ENCODE peak calls at places on chromosomes 16 and 17, in five cellular contexts. One of them, this sample, is unnamed.

GRCh38 chr17:62627219-62627903 is at the start of gene MRC2:
- DNase-seq in naive thymus-derived CD8-positive, alpha-beta T cell: peak; percentile 64
- DNase-seq in NCI-H2081: no peak
- DNase-seq in caudate nucleus: peak; percentile 40
- DNase-seq in EL: peak; percentile 83
- DNase-seq in this sample: peak; percentile 62

GRCh38 chr17:9021985-9022552 is 759 bp downstream of the NTN1 start:
- DNase-seq in naive thymus-derived CD8-positive, alpha-beta T cell: no peak
- DNase-seq in NCI-H2081: no peak
- DNase-seq in caudate nucleus: no peak
- DNase-seq in EL: peak; percentile 24
- DNase-seq in this sample: peak; percentile 8

GRCh38 chr16:68520649-68521086 is 18.4 kb upstream of the ZFP90 start:
- DNase-seq in naive thymus-derived CD8-positive, alpha-beta T cell: peak; percentile 96
- DNase-seq in NCI-H2081: peak; percentile 90
- DNase-seq in caudate nucleus: peak; percentile 87
- DNase-seq in EL: peak; percentile 73
- DNase-seq in this sample: peak; percentile 95

GRCh38 chr17:8019665-8020064 is 17.2 kb downstream of the GUCY2D start:
- DNase-seq in naive thymus-derived CD8-positive, alpha-beta T cell: no peak
- DNase-seq in NCI-H2081: no peak
- DNase-seq in caudate nucleus: no peak
- DNase-seq in EL: no peak
- DNase-seq in this sample: peak; percentile 48

GRCh38 chr17:7634384-7634783 is 4.4 kb downstream of the SHBG start:
- DNase-seq in naive thymus-derived CD8-positive, alpha-beta T cell: no peak
- DNase-seq in NCI-H2081: no peak
- DNase-seq in caudate nucleus: peak; percentile 56
- DNase-seq in EL: peak; percentile 56
- DNase-seq in this sample: peak; percentile 49

GRCh38 chr17:11240041-11240801 is 792 bp upstream of the SHISA6 start:
- DNase-seq in naive thymus-derived CD8-positive, alpha-beta T cell: no peak
- DNase-seq in NCI-H2081: no peak
- DNase-seq in caudate nucleus: peak; percentile 8
- DNase-seq in EL: no peak
- DNase-seq in this sample: no peak

GRCh38 chr17:28470266-28471126 is 2.9 kb upstream of the SLC13A2 start:
- DNase-seq in naive thymus-derived CD8-positive, alpha-beta T cell: no peak
- DNase-seq in NCI-H2081: no peak
- DNase-seq in caudate nucleus: no peak
- DNase-seq in EL: no peak
- DNase-seq in this sample: no peak

GRCh38 chr16:84281077-84281476 is 13.6 kb upstream of the WFDC1 start:
- DNase-seq in naive thymus-derived CD8-positive, alpha-beta T cell: no peak
- DNase-seq in NCI-H2081: peak; percentile 2
- DNase-seq in caudate nucleus: no peak
- DNase-seq in EL: peak; percentile 23
- DNase-seq in this sample: no peak

GRCh38 chr16:67525176-67525860 is 3.3 kb upstream of the RIPOR1 start:
- DNase-seq in naive thymus-derived CD8-positive, alpha-beta T cell: no peak
- DNase-seq in NCI-H2081: no peak
- DNase-seq in caudate nucleus: no peak
- DNase-seq in EL: peak; percentile 69
- DNase-seq in this sample: no peak

GRCh38 chr16:17230932-17231581 is 239.7 kb downstream of the XYLT1 start:
- DNase-seq in naive thymus-derived CD8-positive, alpha-beta T cell: no peak
- DNase-seq in NCI-H2081: no peak
- DNase-seq in caudate nucleus: no peak
- DNase-seq in EL: no peak
- DNase-seq in this sample: no peak

This sample was measured in activated CD8-positive, alpha-beta T cell treated with anti-CD3 and anti-CD28 coated beads for 36 hours.